ENCODE peak calls at places on chromosomes 16 and 17, in six cellular contexts. One of them, this sample, is unnamed. For H3K36me3, the result is how much of the 10 kb centered on the place peaks cover.

GRCh38 chr17:72419866-72420774 is 299.3 kb downstream of the SOX9 start:
- DNase-seq in neural progenitor cell: no peak
- DNase-seq in mucosa of descending colon: no peak
- DNase-seq in PC-3: peak
- DNase-seq in CD8-positive, alpha-beta T cell: no peak
- DNase-seq in IMR-90: no peak
- DNase-seq in this sample: no peak

GRCh38 chr16:72932050-72932449 is 115.9 kb downstream of the ZFHX3 start:
- DNase-seq in neural progenitor cell: no peak
- DNase-seq in mucosa of descending colon: no peak
- DNase-seq in PC-3: no peak
- DNase-seq in CD8-positive, alpha-beta T cell: no peak
- DNase-seq in IMR-90: peak
- DNase-seq in this sample: no peak

GRCh38 chr16:74226361-74226979 is 70.1 kb upstream of the PSMD7 start:
- DNase-seq in neural progenitor cell: peak
- DNase-seq in mucosa of descending colon: no peak
- DNase-seq in PC-3: peak
- DNase-seq in CD8-positive, alpha-beta T cell: no peak
- DNase-seq in IMR-90: peak
- DNase-seq in this sample: no peak

GRCh38 chr17:79757140-79757745 is 20.7 kb upstream of the CBX2 start:
- DNase-seq in neural progenitor cell: no peak
- DNase-seq in mucosa of descending colon: no peak
- DNase-seq in PC-3: no peak
- DNase-seq in CD8-positive, alpha-beta T cell: no peak
- DNase-seq in IMR-90: no peak
- DNase-seq in this sample: no peak

GRCh38 chr16:17364319-17365210 is 106.2 kb downstream of the XYLT1 start:
- DNase-seq in neural progenitor cell: no peak
- DNase-seq in mucosa of descending colon: no peak
- DNase-seq in PC-3: no peak
- DNase-seq in CD8-positive, alpha-beta T cell: peak
- DNase-seq in IMR-90: peak
- DNase-seq in this sample: no peak

GRCh38 chr16:67959520-67959919 is 8.9 kb downstream of the SLC12A4 start:
- DNase-seq in neural progenitor cell: no peak
- DNase-seq in mucosa of descending colon: no peak
- DNase-seq in PC-3: no peak
- DNase-seq in CD8-positive, alpha-beta T cell: no peak
- DNase-seq in IMR-90: peak
- DNase-seq in this sample: no peak

GRCh38 chr16:21263640-21264211 is 14.4 kb downstream of the CRYM start:
- DNase-seq in neural progenitor cell: peak
- DNase-seq in mucosa of descending colon: peak
- DNase-seq in PC-3: no peak
- DNase-seq in CD8-positive, alpha-beta T cell: no peak
- DNase-seq in IMR-90: peak
- DNase-seq in this sample: no peak

GRCh38 chr17:5773942-5774341 is 189.6 kb upstream of the NLRP1 start:
- DNase-seq in neural progenitor cell: no peak
- DNase-seq in mucosa of descending colon: no peak
- DNase-seq in PC-3: no peak
- DNase-seq in CD8-positive, alpha-beta T cell: no peak
- DNase-seq in IMR-90: no peak
- DNase-seq in this sample: no peak

GRCh38 chr17:50276588-50277356 is 2.5 kb downstream of the TMEM92 start:
- DNase-seq in neural progenitor cell: no peak
- DNase-seq in mucosa of descending colon: no peak
- DNase-seq in PC-3: peak
- DNase-seq in CD8-positive, alpha-beta T cell: no peak
- DNase-seq in IMR-90: no peak
- DNase-seq in this sample: no peak

GRCh38 chr16:66286527-66286926 is 80.0 kb upstream of the CDH5 start:
- DNase-seq in neural progenitor cell: no peak
- DNase-seq in mucosa of descending colon: no peak
- DNase-seq in PC-3: no peak
- DNase-seq in CD8-positive, alpha-beta T cell: no peak
- DNase-seq in IMR-90: no peak
- DNase-seq in this sample: no peak

GRCh38 chr17:65190467-65191095 is 53.4 kb downstream of the RGS9 start:
- DNase-seq in neural progenitor cell: no peak
- DNase-seq in mucosa of descending colon: no peak
- DNase-seq in PC-3: peak
- DNase-seq in CD8-positive, alpha-beta T cell: no peak
- DNase-seq in IMR-90: peak
- DNase-seq in this sample: no peak

GRCh38 chr16:1535391-1536291 is 2.2 kb downstream of the TMEM204 start:
- DNase-seq in neural progenitor cell: no peak
- DNase-seq in mucosa of descending colon: no peak
- DNase-seq in PC-3: no peak
- DNase-seq in CD8-positive, alpha-beta T cell: peak
- DNase-seq in IMR-90: no peak
- DNase-seq in this sample: no peak

GRCh38 chr17:67546578-67547527 is 169.8 kb downstream of the PITPNC1 start:
- DNase-seq in neural progenitor cell: no peak
- DNase-seq in mucosa of descending colon: peak
- DNase-seq in PC-3: no peak
- DNase-seq in CD8-positive, alpha-beta T cell: no peak
- DNase-seq in IMR-90: peak
- DNase-seq in this sample: no peak

DNA sequence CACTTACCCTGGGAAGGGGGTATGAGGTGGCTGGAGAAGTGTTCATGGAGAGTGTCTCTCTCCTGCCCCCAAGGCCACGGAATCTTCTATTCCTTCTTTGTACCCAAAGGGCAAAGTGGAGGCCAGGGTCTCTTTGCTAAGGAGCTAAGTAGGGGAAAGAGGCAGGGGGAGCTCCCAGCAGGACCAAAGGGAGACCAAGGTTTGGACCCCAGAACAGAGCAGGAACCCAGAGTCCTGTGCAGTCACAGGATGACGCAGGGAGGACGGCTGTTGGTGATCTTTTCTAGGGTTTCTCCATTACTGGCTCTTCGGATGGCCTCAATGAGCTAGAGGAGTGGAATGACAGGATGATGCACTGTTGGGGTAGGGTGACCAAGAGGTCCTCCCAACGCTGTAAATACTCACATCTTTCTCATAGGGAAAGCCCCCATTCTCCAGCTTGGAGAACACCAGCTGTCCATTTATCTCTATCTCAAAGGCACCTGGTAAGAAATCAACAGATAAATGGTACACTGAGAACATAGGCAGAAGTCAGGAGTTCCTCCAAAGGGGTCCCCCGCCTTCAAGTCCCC is 966 bp downstream of the MIEN1 start:
- DNase-seq in neural progenitor cell: no peak
- DNase-seq in mucosa of descending colon: no peak
- DNase-seq in PC-3: no peak
- DNase-seq in CD8-positive, alpha-beta T cell: no peak
- DNase-seq in IMR-90: peak
- DNase-seq in this sample: no peak
- H3K36me3 ChIP-seq in neural progenitor cell: under half
- H3K36me3 ChIP-seq in mucosa of descending colon: under half
- H3K36me3 ChIP-seq in PC-3: under half
- H3K36me3 ChIP-seq in CD8-positive, alpha-beta T cell: under half
- H3K36me3 ChIP-seq in IMR-90: under half
- H3K36me3 ChIP-seq in this sample: half or more

DNA sequence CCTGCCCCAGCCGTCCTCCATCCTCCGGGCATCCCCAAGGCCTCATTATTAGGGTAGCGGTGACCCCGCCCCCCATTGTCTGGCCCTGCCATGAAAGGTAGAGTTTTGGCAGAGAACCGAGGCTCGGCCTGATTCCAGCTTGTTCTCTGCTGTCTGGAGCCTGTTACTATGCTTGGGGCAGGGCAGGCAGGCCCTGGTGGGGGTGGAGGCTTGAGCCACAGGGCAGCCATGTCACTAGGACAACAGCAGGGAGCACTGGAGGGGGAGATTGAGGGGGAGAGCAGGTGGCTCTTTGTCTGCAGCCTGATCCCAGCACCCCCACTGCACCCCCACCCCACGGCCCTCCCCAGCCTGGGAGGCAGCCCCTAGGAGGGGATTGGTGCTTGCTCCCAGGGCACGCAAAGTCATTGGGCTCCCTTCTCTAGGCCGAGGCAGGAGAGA is 15.4 kb downstream of the RHBDL3 start:
- DNase-seq in neural progenitor cell: peak
- DNase-seq in mucosa of descending colon: no peak
- DNase-seq in PC-3: no peak
- DNase-seq in CD8-positive, alpha-beta T cell: no peak
- DNase-seq in IMR-90: no peak
- DNase-seq in this sample: no peak
- H3K4me3 ChIP-seq in neural progenitor cell: peak
- H3K4me3 ChIP-seq in mucosa of descending colon: no peak
- H3K4me3 ChIP-seq in PC-3: no peak
- H3K4me3 ChIP-seq in CD8-positive, alpha-beta T cell: no peak
- H3K4me3 ChIP-seq in IMR-90: no peak
- H3K4me3 ChIP-seq in this sample: no peak

GRCh38 chr16:23566724-23567123 is 9.2 kb downstream of the UBFD1 start:
- DNase-seq in neural progenitor cell: no peak
- DNase-seq in mucosa of descending colon: no peak
- DNase-seq in PC-3: no peak
- DNase-seq in CD8-positive, alpha-beta T cell: no peak
- DNase-seq in IMR-90: no peak
- DNase-seq in this sample: no peak
- H3K36me3 ChIP-seq in neural progenitor cell: under half
- H3K36me3 ChIP-seq in mucosa of descending colon: under half
- H3K36me3 ChIP-seq in PC-3: under half
- H3K36me3 ChIP-seq in CD8-positive, alpha-beta T cell: half or more
- H3K36me3 ChIP-seq in IMR-90: half or more
- H3K36me3 ChIP-seq in this sample: under half

DNA sequence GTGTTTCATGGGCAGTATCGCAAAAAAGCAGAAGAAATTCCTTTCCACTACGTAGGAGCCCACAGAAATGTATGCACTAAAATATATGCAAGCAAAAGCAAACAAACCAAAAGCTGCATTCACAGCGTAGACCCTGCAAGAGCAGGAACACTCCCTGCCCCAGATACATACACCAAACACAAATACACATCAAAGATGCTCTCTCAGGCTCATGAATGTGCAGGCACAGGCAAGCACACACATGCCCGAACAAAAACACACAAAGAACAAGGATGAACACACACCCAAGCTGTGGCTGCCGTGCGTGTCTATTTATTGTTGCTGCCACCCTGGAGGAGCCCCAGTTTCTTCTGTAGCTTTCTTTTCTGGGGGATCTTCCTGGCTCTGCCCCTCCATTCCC is 1.7 kb downstream of the NUPR1 start:
- DNase-seq in neural progenitor cell: no peak
- DNase-seq in mucosa of descending colon: no peak
- DNase-seq in PC-3: no peak
- DNase-seq in CD8-positive, alpha-beta T cell: no peak
- DNase-seq in IMR-90: no peak
- DNase-seq in this sample: no peak
- H3K4me3 ChIP-seq in neural progenitor cell: no peak
- H3K4me3 ChIP-seq in mucosa of descending colon: no peak
- H3K4me3 ChIP-seq in PC-3: no peak
- H3K4me3 ChIP-seq in CD8-positive, alpha-beta T cell: no peak
- H3K4me3 ChIP-seq in IMR-90: peak
- H3K4me3 ChIP-seq in this sample: peak

GRCh38 chr16:15610369-15610871 is 32.5 kb downstream of the MARF1 start:
- DNase-seq in neural progenitor cell: no peak
- DNase-seq in mucosa of descending colon: no peak
- DNase-seq in PC-3: peak
- DNase-seq in CD8-positive, alpha-beta T cell: no peak
- DNase-seq in IMR-90: peak
- DNase-seq in this sample: no peak
- H3K36me3 ChIP-seq in neural progenitor cell: under half
- H3K36me3 ChIP-seq in mucosa of descending colon: under half
- H3K36me3 ChIP-seq in PC-3: under half
- H3K36me3 ChIP-seq in CD8-positive, alpha-beta T cell: half or more
- H3K36me3 ChIP-seq in IMR-90: half or more
- H3K36me3 ChIP-seq in this sample: half or more

DNA sequence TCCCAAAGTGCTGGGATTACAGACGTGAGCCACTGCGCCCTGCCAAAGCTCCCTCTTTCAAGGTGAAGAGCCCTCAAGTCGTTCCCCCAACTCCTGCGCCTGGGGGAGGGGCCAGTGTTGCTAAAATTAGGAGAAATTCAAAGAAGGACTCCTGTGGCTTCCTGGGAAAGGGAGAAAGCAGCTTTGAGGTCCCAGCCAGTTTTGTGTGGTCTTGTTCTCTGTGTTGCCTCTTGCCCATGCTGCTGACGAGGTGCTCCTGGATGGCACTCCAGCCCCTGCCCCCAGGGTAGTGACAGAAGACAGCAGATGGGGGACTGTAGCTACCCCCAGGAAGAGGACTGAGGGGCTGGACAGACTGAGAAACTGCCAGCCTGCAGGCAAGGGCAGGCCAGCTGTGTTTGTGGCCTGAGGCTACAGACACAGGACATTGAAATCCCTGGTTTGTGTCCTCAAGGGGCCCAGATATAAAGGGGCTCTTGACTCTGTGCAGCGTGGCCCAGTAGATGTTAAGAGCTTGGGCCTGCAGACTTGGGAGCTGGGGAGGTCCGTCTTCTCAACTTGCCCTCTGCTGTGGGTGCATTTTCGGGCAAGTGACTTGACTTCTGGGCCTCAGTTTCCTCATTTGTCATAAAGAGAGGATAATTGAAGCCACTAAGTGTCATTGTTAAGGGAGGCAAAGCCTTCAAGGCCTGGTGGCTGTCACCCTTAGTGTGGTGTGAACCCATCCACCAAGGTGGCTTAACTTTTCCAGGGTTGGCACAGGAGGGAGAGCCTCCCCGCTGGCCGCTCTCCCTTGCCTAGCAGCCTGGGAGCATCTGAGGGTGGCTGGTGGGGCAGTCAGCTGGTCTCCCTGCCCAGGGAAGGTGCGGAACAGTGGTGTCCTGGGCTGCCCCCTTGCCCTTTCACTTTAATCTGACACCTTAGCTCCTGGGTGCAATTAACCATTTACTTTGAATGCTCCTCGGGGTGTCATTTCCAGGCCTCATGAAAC is 4.1 kb downstream of the UBALD2 start:
- DNase-seq in neural progenitor cell: no peak
- DNase-seq in mucosa of descending colon: no peak
- DNase-seq in PC-3: no peak
- DNase-seq in CD8-positive, alpha-beta T cell: no peak
- DNase-seq in IMR-90: no peak
- DNase-seq in this sample: no peak
- H3K4me3 ChIP-seq in neural progenitor cell: no peak
- H3K4me3 ChIP-seq in mucosa of descending colon: no peak
- H3K4me3 ChIP-seq in PC-3: no peak
- H3K4me3 ChIP-seq in CD8-positive, alpha-beta T cell: peak
- H3K4me3 ChIP-seq in IMR-90: no peak
- H3K4me3 ChIP-seq in this sample: no peak

GRCh38 chr17:39852239-39852638 is 11.9 kb downstream of the IKZF3 start:
- DNase-seq in neural progenitor cell: no peak
- DNase-seq in mucosa of descending colon: no peak
- DNase-seq in PC-3: no peak
- DNase-seq in CD8-positive, alpha-beta T cell: no peak
- DNase-seq in IMR-90: no peak
- DNase-seq in this sample: no peak
- H3K36me3 ChIP-seq in neural progenitor cell: under half
- H3K36me3 ChIP-seq in mucosa of descending colon: under half
- H3K36me3 ChIP-seq in PC-3: under half
- H3K36me3 ChIP-seq in CD8-positive, alpha-beta T cell: under half
- H3K36me3 ChIP-seq in IMR-90: under half
- H3K36me3 ChIP-seq in this sample: under half